ENCODE peak calls at places on chromosomes 16 and 17, in five cellular contexts. R is activated naive CD4-positive, alpha-beta T cell; C is stimulated activated CD8-positive, alpha-beta memory T cell treated with anti-CD3 and anti-CD28 coated beads, Interleukin-12 subunit alpha, Interleukin-12 subunit beta, amount 100 ng/mL, for 4 hours; P is occipital lobe; O is hypothalamus. G is an unnamed sample.
A peak's percentile ranks its signal among the peaks of the same experiment; 100 is the strongest.

GRCh38 chr17:38893113-38893512 is 23.3 kb downstream of the LASP1 start:
- DNase-seq in R (no peak), C (no peak), P (no peak), O (no peak), G (no peak)

GRCh38 chr17:14471052-14471451 is 170.2 kb downstream of the HS3ST3B1 start:
- DNase-seq in R (no peak), C (no peak), P (no peak), O (no peak), G (peak; percentile 11)

GRCh38 chr16:30183236-30183960 is at the start of gene CORO1A:
- DNase-seq in R (peak; percentile 68), C (peak; percentile 75), P (peak; percentile 77), O (peak; percentile 77), G (peak; percentile 90)

GRCh38 chr16:19559242-19559910 is 3.9 kb downstream of the VPS35L start:
- DNase-seq in R (no peak), C (no peak), P (no peak), O (no peak), G (no peak)

GRCh38 chr17:1001640-1002411 is 4.9 kb downstream of the TIMM22 start:
- DNase-seq in R (no peak), C (no peak), P (no peak), O (no peak), G (no peak)

GRCh38 chr17:12566281-12567002 is 99.2 kb upstream of the MYOCD start:
- DNase-seq in R (no peak), C (no peak), P (no peak), O (no peak), G (no peak)

GRCh38 chr17:83181991-83182619 is 102.7 kb downstream of the METRNL start:
- DNase-seq in R (no peak), C (no peak), P (no peak), O (no peak), G (no peak)

GRCh38 chr17:82230627-82231311 is 1.9 kb downstream of the SLC16A3 start:
- DNase-seq in R (no peak), C (peak; percentile 51), P (no peak), O (peak; percentile 58), G (peak; percentile 92)

GRCh38 chr17:48816774-48817590 is at the start of gene TTLL6:
- DNase-seq in R (peak; percentile 62), C (peak; percentile 49), P (peak; percentile 58), O (peak; percentile 66), G (peak; percentile 94)

GRCh38 chr16:55471448-55472097 is 7.4 kb upstream of the MMP2 start:
- DNase-seq in R (no peak), C (no peak), P (no peak), O (no peak), G (no peak)

GRCh38 chr17:2705263-2705662 is 6.3 kb downstream of the CLUH start:
- DNase-seq in R (no peak), C (no peak), P (no peak), O (no peak), G (no peak)

GRCh38 chr17:78645421-78646295 is 68.5 kb upstream of the DNAH17 start:
- DNase-seq in R (peak; percentile 5), C (peak; percentile 36), P (no peak), O (peak; percentile 9), G (peak; percentile 81)

GRCh38 chr17:72266099-72266852 is 145.5 kb downstream of the SOX9 start:
- DNase-seq in R (no peak), C (no peak), P (no peak), O (no peak), G (no peak)

G was measured in transverse colon.